ENCODE peak calls at places on chromosomes 6 and 20, in four cellular contexts. One of them, this sample, is unnamed. For H3K4me1, the result is how much of the 10 kb centered on the place peaks cover.

GRCh38 chr20:44683263-44684046 is 31.7 kb upstream of the CCN5 start:
- DNase-seq in NT2/D1: peak
- DNase-seq in ovary: no peak
- DNase-seq in H1: peak
- DNase-seq in this sample: peak

GRCh38 chr6:14396826-14397517 is 279.4 kb downstream of the CD83 start:
- DNase-seq in ovary: no peak
- DNase-seq in H1: peak
- DNase-seq in NT2/D1: no peak
- DNase-seq in this sample: no peak

GRCh38 chr6:70673601-70674000 is 5.9 kb downstream of the SMAP1 start:
- DNase-seq in ovary: no peak
- DNase-seq in H1: peak
- DNase-seq in NT2/D1: no peak
- DNase-seq in this sample: no peak

GRCh38 chr6:18302561-18303439 is 38.5 kb upstream of the DEK start:
- DNase-seq in H1: no peak
- DNase-seq in ovary: no peak
- DNase-seq in NT2/D1: no peak
- DNase-seq in this sample: peak

GRCh38 chr6:97000138-97000537 is 75.6 kb downstream of the KLHL32 start:
- DNase-seq in NT2/D1: no peak
- DNase-seq in ovary: no peak
- DNase-seq in H1: no peak
- DNase-seq in this sample: no peak

GRCh38 chr20:61573415-61574305 is 321.6 kb downstream of the CDH4 start:
- DNase-seq in H1: no peak
- DNase-seq in NT2/D1: no peak
- DNase-seq in ovary: no peak
- DNase-seq in this sample: no peak

GRCh38 chr20:56752274-56752673 is 123.2 kb downstream of the TFAP2C start:
- DNase-seq in NT2/D1: no peak
- DNase-seq in H1: no peak
- DNase-seq in ovary: no peak
- DNase-seq in this sample: no peak

GRCh38 chr20:21147593-21147992 is 21.7 kb downstream of the KIZ start:
- DNase-seq in ovary: no peak
- DNase-seq in H1: no peak
- DNase-seq in NT2/D1: no peak
- DNase-seq in this sample: no peak

GRCh38 chr6:137102851-137103492 is 58.2 kb upstream of the IL20RA start:
- DNase-seq in ovary: no peak
- DNase-seq in H1: no peak
- DNase-seq in NT2/D1: no peak
- DNase-seq in this sample: no peak

GRCh38 chr20:19670829-19671228 is 87.2 kb upstream of the RIN2 start:
- DNase-seq in ovary: no peak
- DNase-seq in NT2/D1: no peak
- DNase-seq in H1: no peak
- DNase-seq in this sample: no peak

GRCh38 chr20:45538209-45538798 is 978 bp downstream of the WFDC6 start:
- DNase-seq in ovary: no peak
- DNase-seq in H1: no peak
- DNase-seq in NT2/D1: peak
- DNase-seq in this sample: no peak

DNA sequence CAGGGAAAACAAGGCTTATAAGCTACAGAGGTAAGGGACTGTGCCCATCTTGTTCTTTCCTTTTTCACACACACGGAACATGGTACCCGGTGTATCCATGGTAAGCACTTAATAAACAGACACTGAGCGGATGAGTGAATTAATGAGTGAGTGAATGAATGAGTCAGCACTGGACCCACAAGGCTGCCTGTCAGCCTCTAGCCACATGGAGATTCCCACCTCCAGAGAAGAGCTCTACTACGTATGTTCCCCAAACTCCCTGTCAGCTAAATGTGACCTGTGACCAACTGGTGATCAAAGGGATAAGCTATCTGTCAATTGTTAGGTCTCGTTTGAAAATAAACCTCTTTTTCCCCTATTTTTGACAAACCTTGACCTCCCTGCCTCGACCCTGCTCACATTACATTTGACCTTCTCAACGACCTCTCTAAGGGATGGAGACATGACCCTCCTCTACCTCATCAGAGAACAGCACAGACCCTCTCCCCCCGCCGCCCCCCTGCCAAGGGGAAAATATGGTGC is 24.5 kb upstream of the TAF8 start:
- DNase-seq in H1: no peak
- DNase-seq in ovary: no peak
- DNase-seq in NT2/D1: no peak
- DNase-seq in this sample: no peak
- H3K4me1 ChIP-seq in H1: under half
- H3K4me1 ChIP-seq in ovary: under half
- H3K4me1 ChIP-seq in NT2/D1: under half
- H3K4me1 ChIP-seq in this sample: under half

GRCh38 chr6:150301871-150302800 is 66.7 kb upstream of the IYD start:
- DNase-seq in ovary: no peak
- DNase-seq in NT2/D1: no peak
- DNase-seq in H1: no peak
- DNase-seq in this sample: no peak
- H3K4me3 ChIP-seq in ovary: no peak
- H3K4me3 ChIP-seq in NT2/D1: no peak
- H3K4me3 ChIP-seq in H1: no peak
- H3K4me3 ChIP-seq in this sample: no peak

GRCh38 chr6:33420493-33421343 is 853 bp downstream of the SYNGAP1 start:
- DNase-seq in H1: no peak
- DNase-seq in NT2/D1: no peak
- DNase-seq in ovary: no peak
- DNase-seq in this sample: no peak

GRCh38 chr6:33417903-33418689 is at the start of gene CUTA:
- DNase-seq in NT2/D1: peak
- DNase-seq in H1: peak
- DNase-seq in ovary: peak
- DNase-seq in this sample: peak

GRCh38 chr6:33419580-33420492 is at the start of gene SYNGAP1:
- DNase-seq in ovary: peak
- DNase-seq in NT2/D1: no peak
- DNase-seq in H1: no peak
- DNase-seq in this sample: no peak

GRCh38 chr6:33417127-33417902 is 592 bp downstream of the CUTA start:
- DNase-seq in ovary: peak
- DNase-seq in NT2/D1: no peak
- DNase-seq in H1: no peak
- DNase-seq in this sample: no peak

DNA sequence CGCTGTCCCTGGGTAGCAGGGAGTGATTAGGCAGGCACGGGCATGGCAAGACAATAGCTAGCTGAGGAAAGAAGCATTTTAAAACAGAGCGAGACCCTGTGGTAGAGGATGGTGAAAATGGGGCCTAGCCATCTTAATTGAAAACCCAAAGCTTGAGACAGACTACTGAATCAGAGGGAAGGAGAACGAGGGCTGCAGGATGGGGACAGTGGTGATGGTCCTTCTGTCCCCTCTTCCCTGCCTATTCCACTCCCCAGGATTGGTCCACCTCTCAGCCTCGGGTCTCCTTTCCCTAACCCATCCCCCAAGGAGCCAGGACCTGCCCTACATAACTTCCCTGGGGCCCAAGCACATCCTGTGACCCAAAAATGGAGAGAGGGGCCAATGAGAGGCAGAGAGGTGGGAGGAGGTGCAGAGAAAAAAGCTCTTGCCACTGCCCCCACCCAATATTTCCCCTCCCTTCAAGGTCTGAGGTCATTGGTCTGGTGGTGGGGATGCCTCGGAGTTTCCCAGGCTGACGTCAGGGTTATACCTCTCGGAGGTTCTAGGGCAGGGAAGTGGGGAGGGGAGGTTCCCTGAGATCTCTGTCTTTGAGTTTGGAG is 884 bp upstream of the CUTA start:
- DNase-seq in NT2/D1: no peak
- DNase-seq in ovary: peak
- DNase-seq in H1: no peak
- DNase-seq in this sample: no peak
- H3K4me1 ChIP-seq in NT2/D1: under half
- H3K4me1 ChIP-seq in ovary: under half
- H3K4me1 ChIP-seq in H1: under half
- H3K4me1 ChIP-seq in this sample: under half

GRCh38 chr6:44254201-44254956 is 2.9 kb downstream of the SLC35B2 start:
- DNase-seq in ovary: no peak
- DNase-seq in NT2/D1: no peak
- DNase-seq in H1: no peak
- DNase-seq in this sample: no peak
- H3K4me3 ChIP-seq in ovary: no peak
- H3K4me3 ChIP-seq in NT2/D1: no peak
- H3K4me3 ChIP-seq in H1: no peak
- H3K4me3 ChIP-seq in this sample: no peak

GRCh38 chr20:50659975-50660670 is 31.2 kb downstream of the RIPOR3 start:
- DNase-seq in NT2/D1: no peak
- DNase-seq in ovary: no peak
- DNase-seq in H1: no peak
- DNase-seq in this sample: no peak
- H3K4me1 ChIP-seq in NT2/D1: under half
- H3K4me1 ChIP-seq in ovary: under half
- H3K4me1 ChIP-seq in H1: under half
- H3K4me1 ChIP-seq in this sample: half or more

GRCh38 chr20:47354710-47355488 is 1.6 kb downstream of the ZMYND8 start:
- DNase-seq in ovary: no peak
- DNase-seq in NT2/D1: no peak
- DNase-seq in H1: no peak
- DNase-seq in this sample: no peak
- H3K4me3 ChIP-seq in ovary: peak
- H3K4me3 ChIP-seq in NT2/D1: peak
- H3K4me3 ChIP-seq in H1: no peak
- H3K4me3 ChIP-seq in this sample: peak

DNA sequence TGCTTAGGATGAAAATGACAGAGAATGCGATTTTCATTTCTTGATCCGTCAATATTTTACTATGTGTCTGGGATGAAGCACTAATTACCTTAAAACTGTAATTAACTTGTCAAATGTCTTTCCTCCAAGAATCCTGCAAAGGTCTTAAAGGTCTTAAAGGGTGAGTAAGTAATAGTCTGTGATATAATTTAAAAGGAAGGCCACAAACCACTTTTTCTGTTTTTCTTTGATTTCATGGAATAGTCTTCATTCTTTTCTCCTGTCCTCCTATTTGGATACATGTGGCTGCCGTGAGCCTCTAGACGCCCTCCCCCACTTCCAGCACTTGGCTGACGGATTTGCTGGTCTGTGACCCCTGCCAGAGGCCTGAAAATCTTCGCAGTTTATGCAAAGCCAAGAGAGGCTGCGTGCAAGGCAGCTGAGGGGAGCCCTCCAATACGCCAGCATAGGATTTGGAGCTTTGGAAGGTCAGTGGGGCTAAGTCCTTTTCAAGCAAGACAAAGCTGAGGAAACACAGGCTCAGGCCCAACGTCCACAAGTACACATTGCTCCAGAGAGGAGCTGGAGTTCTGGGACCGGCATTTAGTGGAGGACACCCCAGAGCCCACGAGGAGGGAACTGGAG is 382.5 kb downstream of the SMOC2 start:
- DNase-seq in ovary: peak
- DNase-seq in NT2/D1: peak
- DNase-seq in H1: no peak
- DNase-seq in this sample: no peak
- H3K4me1 ChIP-seq in ovary: under half
- H3K4me1 ChIP-seq in NT2/D1: under half
- H3K4me1 ChIP-seq in H1: under half
- H3K4me1 ChIP-seq in this sample: under half

GRCh38 chr6:152387091-152387490 is 250.1 kb downstream of the SYNE1 start:
- DNase-seq in ovary: no peak
- DNase-seq in H1: no peak
- DNase-seq in NT2/D1: no peak
- DNase-seq in this sample: no peak

GRCh38 chr6:152378154-152378553 is 259.0 kb downstream of the SYNE1 start:
- DNase-seq in NT2/D1: no peak
- DNase-seq in H1: no peak
- DNase-seq in ovary: no peak
- DNase-seq in this sample: no peak

GRCh38 chr6:152380351-152380767 is 256.8 kb downstream of the SYNE1 start:
- DNase-seq in ovary: no peak
- DNase-seq in H1: no peak
- DNase-seq in NT2/D1: no peak
- DNase-seq in this sample: no peak

GRCh38 chr6:152386131-152386530 is 251.0 kb downstream of the SYNE1 start:
- DNase-seq in NT2/D1: no peak
- DNase-seq in ovary: no peak
- DNase-seq in H1: no peak
- DNase-seq in this sample: no peak

GRCh38 chr6:152380993-152381898 is 255.9 kb downstream of the SYNE1 start:
- DNase-seq in ovary: peak
- DNase-seq in H1: no peak
- DNase-seq in NT2/D1: no peak
- DNase-seq in this sample: peak
- H3K4me3 ChIP-seq in ovary: peak
- H3K4me3 ChIP-seq in H1: no peak
- H3K4me3 ChIP-seq in NT2/D1: no peak
- H3K4me3 ChIP-seq in this sample: peak

DNA sequence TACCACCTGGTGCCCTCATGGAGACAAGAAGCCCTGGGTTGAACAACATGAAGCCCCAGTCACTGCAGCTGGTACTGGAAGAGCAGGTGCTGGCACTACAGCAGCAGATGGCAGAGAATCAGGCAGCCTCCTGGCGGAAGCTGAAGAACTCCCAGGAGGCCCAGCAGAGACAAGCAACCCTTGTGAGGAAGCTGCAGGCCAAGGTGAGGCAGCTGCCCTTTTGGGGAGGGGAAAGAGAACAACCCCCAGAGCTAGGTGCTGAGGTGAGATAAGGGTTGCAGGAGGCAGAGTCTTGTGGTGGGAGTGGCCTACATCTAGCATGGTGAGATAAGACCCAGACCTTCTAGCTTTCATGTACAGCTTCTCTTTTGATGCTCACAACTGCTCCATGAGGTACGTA is 7.0 kb downstream of the CEP250 start:
- DNase-seq in H1: no peak
- DNase-seq in ovary: no peak
- DNase-seq in NT2/D1: no peak
- DNase-seq in this sample: no peak
- H3K4me1 ChIP-seq in H1: under half
- H3K4me1 ChIP-seq in ovary: under half
- H3K4me1 ChIP-seq in NT2/D1: under half
- H3K4me1 ChIP-seq in this sample: under half

This sample was measured in Caco-2.